ENCODE peak calls at places on chromosomes 12 and 14, in six cellular contexts. One of them, this sample, is unnamed.

GRCh38 chr12:58847876-58848600 is 72.3 kb downstream of the LRIG3 start:
- DNase-seq in HepG2: no peak
- DNase-seq in K562: no peak
- DNase-seq in SK-N-SH: no peak
- DNase-seq in GM12878: no peak
- DNase-seq in H1: no peak
- DNase-seq in this sample: no peak

GRCh38 chr12:121214171-121214777 is 4.3 kb downstream of the P2RX4 start:
- DNase-seq in HepG2: no peak
- DNase-seq in K562: peak; percentile 1
- DNase-seq in SK-N-SH: no peak
- DNase-seq in GM12878: no peak
- DNase-seq in H1: no peak
- DNase-seq in this sample: peak; percentile 28

GRCh38 chr12:89636054-89636775 is 72.4 kb downstream of the ATP2B1 start:
- DNase-seq in HepG2: no peak
- DNase-seq in K562: no peak
- DNase-seq in SK-N-SH: no peak
- DNase-seq in GM12878: no peak
- DNase-seq in H1: no peak
- DNase-seq in this sample: no peak

GRCh38 chr14:104230946-104231345 is 92.6 kb downstream of the KIF26A start:
- DNase-seq in HepG2: no peak
- DNase-seq in K562: no peak
- DNase-seq in SK-N-SH: no peak
- DNase-seq in GM12878: no peak
- DNase-seq in H1: no peak
- DNase-seq in this sample: no peak

GRCh38 chr12:113207621-113208040 is 13.6 kb upstream of the TPCN1 start:
- DNase-seq in HepG2: no peak
- DNase-seq in K562: no peak
- DNase-seq in SK-N-SH: no peak
- DNase-seq in GM12878: no peak
- DNase-seq in H1: no peak
- DNase-seq in this sample: peak; percentile 63

GRCh38 chr12:21541773-21542172 is 15.7 kb downstream of the SPX start:
- DNase-seq in HepG2: no peak
- DNase-seq in K562: no peak
- DNase-seq in SK-N-SH: no peak
- DNase-seq in GM12878: no peak
- DNase-seq in H1: no peak
- DNase-seq in this sample: no peak

GRCh38 chr14:53180272-53181221 is 27.4 kb upstream of the DDHD1 start:
- DNase-seq in HepG2: peak; percentile 15
- DNase-seq in K562: peak; percentile 7
- DNase-seq in SK-N-SH: no peak
- DNase-seq in GM12878: peak; percentile 78
- DNase-seq in H1: peak; percentile 67
- DNase-seq in this sample: no peak

GRCh38 chr12:9735601-9736000 is 2.7 kb upstream of the CLECL1 start:
- DNase-seq in HepG2: no peak
- DNase-seq in K562: no peak
- DNase-seq in SK-N-SH: no peak
- DNase-seq in GM12878: no peak
- DNase-seq in H1: no peak
- DNase-seq in this sample: no peak

GRCh38 chr14:78022059-78022458 is 148.1 kb upstream of the NRXN3 start:
- DNase-seq in HepG2: peak; percentile 54
- DNase-seq in K562: peak; percentile 66
- DNase-seq in SK-N-SH: peak; percentile 67
- DNase-seq in GM12878: peak; percentile 25
- DNase-seq in H1: peak; percentile 95
- DNase-seq in this sample: peak; percentile 43

GRCh38 chr14:22796087-22796707 is 19.0 kb downstream of the SLC7A7 start:
- DNase-seq in HepG2: peak; percentile 60
- DNase-seq in K562: peak; percentile 42
- DNase-seq in SK-N-SH: no peak
- DNase-seq in GM12878: peak; percentile 78
- DNase-seq in H1: no peak
- DNase-seq in this sample: no peak

GRCh38 chr14:104700747-104701215 is 11.4 kb downstream of the INF2 start:
- DNase-seq in HepG2: no peak
- DNase-seq in K562: peak; percentile 60
- DNase-seq in SK-N-SH: no peak
- DNase-seq in GM12878: no peak
- DNase-seq in H1: no peak
- DNase-seq in this sample: no peak

GRCh38 chr14:90336985-90337384 is 5.2 kb upstream of the NRDE2 start:
- DNase-seq in HepG2: no peak
- DNase-seq in K562: no peak
- DNase-seq in SK-N-SH: no peak
- DNase-seq in GM12878: no peak
- DNase-seq in H1: no peak
- DNase-seq in this sample: no peak

DNA sequence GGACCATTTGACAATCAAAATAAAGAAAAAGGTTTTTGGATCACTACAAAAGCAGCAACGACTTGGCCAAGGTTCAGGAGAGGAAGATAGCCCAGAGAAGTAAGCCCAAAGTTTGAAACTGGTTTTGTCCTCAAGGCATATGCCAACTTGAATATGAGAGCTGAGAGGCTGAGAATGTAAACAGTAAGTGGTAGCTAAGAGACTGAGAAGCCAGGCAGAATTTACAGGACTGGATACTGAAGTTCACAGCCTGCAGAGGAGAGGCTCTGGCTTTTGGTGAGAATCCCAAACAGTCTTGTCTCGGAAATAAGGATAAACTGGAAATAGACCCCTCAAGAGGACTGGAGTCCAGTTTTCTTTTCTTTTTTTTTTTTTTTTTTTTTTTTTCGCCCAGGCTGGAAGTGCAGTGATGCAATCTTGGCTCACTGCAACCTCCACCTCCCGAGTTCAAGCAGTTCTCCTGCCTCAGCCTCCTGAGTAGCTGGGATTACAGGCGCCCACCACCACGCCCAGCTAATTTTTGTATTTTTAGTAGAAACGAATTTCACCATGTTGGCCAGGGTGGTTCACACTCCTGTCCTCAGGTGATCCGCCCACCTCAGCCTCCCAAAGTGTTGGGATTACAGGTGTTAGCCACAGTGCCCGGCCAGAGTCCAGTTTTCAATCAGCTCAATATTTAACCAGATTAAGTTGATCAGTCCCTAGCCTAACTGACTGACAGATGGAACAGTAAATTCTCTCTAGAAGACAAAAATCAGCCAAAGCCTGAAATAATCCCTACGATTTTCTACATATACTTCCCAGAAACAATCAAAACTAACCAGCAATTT is 82.6 kb upstream of the COCH start:
- DNase-seq in HepG2: no peak
- DNase-seq in K562: no peak
- DNase-seq in SK-N-SH: no peak
- DNase-seq in GM12878: no peak
- DNase-seq in H1: no peak
- DNase-seq in this sample: no peak
- H3K27me3 ChIP-seq in HepG2: no peaks in the 10 kb centered on the region
- H3K27me3 ChIP-seq in K562: no peaks in the 10 kb centered on the region
- H3K27me3 ChIP-seq in SK-N-SH: no peaks in the 10 kb centered on the region
- H3K27me3 ChIP-seq in GM12878: no peaks in the 10 kb centered on the region
- H3K27me3 ChIP-seq in H1: peaks cover under 1% of the 10 kb centered on the region
- H3K27me3 ChIP-seq in this sample: no peaks in the 10 kb centered on the region

GRCh38 chr12:110809149-110809548 is 37.6 kb upstream of the CCDC63 start:
- DNase-seq in HepG2: no peak
- DNase-seq in K562: no peak
- DNase-seq in SK-N-SH: no peak
- DNase-seq in GM12878: no peak
- DNase-seq in H1: no peak
- DNase-seq in this sample: no peak
- TF ChIP-seq GABPA in HepG2: no peak
- TF ChIP-seq GABPA in K562: no peak
- TF ChIP-seq GABPA in SK-N-SH: no peak
- TF ChIP-seq GABPA in GM12878: no peak
- TF ChIP-seq GABPA in H1: no peak
- TF ChIP-seq GABPA in this sample: no peak

GRCh38 chr12:53959314-53959713 is 4.6 kb downstream of the HOXC12 start:
- DNase-seq in HepG2: no peak
- DNase-seq in K562: no peak
- DNase-seq in SK-N-SH: no peak
- DNase-seq in GM12878: no peak
- DNase-seq in H1: no peak
- DNase-seq in this sample: no peak
- H3K27me3 ChIP-seq in HepG2: peaks cover 22% of the 10 kb centered on the region
- H3K27me3 ChIP-seq in K562: peaks cover 53% of the 10 kb centered on the region
- H3K27me3 ChIP-seq in SK-N-SH: peaks cover 98% of the 10 kb centered on the region
- H3K27me3 ChIP-seq in GM12878: peaks cover 67% of the 10 kb centered on the region
- H3K27me3 ChIP-seq in H1: peaks cover 99% of the 10 kb centered on the region
- H3K27me3 ChIP-seq in this sample: peaks cover 95% of the 10 kb centered on the region

DNA sequence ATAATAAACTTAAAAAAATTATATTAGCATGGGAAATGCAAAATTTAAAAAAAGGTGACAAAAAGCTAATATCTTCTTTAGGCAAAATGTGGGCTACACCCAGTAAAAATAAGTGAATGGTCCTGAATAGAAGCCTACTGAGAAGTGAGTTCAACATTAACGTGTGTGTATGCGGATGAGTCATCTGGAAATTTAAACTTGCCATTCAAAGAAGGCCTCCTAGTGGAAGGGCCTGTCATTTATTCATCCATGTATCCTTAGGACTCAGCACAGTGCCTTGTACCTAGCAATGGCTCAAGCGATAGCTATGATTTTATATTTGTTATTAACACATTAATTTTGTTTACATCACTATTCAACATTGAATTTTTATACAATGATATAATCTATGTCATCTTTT is 226.2 kb downstream of the NUBPL start:
- DNase-seq in HepG2: peak; percentile 72
- DNase-seq in K562: peak; percentile 5
- DNase-seq in SK-N-SH: no peak
- DNase-seq in GM12878: no peak
- DNase-seq in H1: no peak
- DNase-seq in this sample: no peak
- TF ChIP-seq GABPA in HepG2: no peak
- TF ChIP-seq GABPA in K562: no peak
- TF ChIP-seq GABPA in SK-N-SH: no peak
- TF ChIP-seq GABPA in GM12878: no peak
- TF ChIP-seq GABPA in H1: no peak
- TF ChIP-seq GABPA in this sample: no peak

GRCh38 chr12:2495452-2496112 is 299.2 kb upstream of the FKBP4 start:
- DNase-seq in HepG2: no peak
- DNase-seq in K562: no peak
- DNase-seq in SK-N-SH: no peak
- DNase-seq in GM12878: no peak
- DNase-seq in H1: no peak
- DNase-seq in this sample: no peak
- H3K27me3 ChIP-seq in HepG2: peaks cover 12% of the 10 kb centered on the region
- H3K27me3 ChIP-seq in K562: peaks cover 2% of the 10 kb centered on the region
- H3K27me3 ChIP-seq in SK-N-SH: no peaks in the 10 kb centered on the region
- H3K27me3 ChIP-seq in GM12878: peaks cover 4% of the 10 kb centered on the region
- H3K27me3 ChIP-seq in H1: no peaks in the 10 kb centered on the region
- H3K27me3 ChIP-seq in this sample: no peaks in the 10 kb centered on the region

DNA sequence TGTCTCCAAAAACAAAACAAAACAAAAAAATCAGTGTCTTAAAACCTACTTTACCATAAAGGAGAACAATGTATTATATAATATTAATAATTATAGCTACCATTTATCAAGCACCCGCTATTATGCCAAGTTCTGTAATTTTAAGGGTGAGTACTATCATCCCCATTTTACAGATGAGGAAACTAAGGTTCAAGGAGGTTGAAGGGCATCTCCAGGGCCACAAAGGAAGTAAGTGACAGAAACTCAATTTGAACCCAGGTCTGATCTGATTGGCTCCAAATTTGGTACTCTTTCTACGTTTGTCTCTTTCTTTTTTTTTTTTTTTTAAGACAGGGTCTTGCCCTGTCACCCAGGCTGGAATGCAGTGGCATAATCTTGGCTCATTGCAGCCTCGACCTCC is 115.4 kb downstream of the BCAT1 start:
- DNase-seq in HepG2: no peak
- DNase-seq in K562: no peak
- DNase-seq in SK-N-SH: no peak
- DNase-seq in GM12878: no peak
- DNase-seq in H1: no peak
- DNase-seq in this sample: no peak
- TF ChIP-seq GABPA in HepG2: no peak
- TF ChIP-seq GABPA in K562: no peak
- TF ChIP-seq GABPA in SK-N-SH: no peak
- TF ChIP-seq GABPA in GM12878: no peak
- TF ChIP-seq GABPA in H1: no peak
- TF ChIP-seq GABPA in this sample: no peak

DNA sequence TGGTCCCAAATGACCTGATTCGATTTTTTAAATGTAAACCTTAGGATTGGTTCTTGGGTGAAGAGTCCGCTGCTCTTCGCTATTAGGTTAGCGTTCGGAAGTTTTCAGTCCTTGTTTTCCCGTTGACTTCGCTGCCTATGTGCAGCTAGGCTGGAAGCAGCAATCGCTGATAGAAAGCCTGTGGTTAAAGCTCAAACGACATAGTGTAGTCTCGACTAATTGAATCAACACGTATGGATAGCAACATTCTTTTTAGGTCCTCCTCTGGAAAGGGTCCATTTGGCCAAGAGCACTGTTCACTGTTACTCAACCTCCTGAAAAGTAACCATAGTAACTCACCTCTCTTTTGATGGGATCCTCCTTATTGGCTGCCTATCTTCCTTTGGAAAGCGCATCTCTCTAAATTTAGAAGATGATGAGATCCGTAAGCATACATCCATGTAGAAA is 355.5 kb downstream of the SNAPC1 start:
- DNase-seq in HepG2: no peak
- DNase-seq in K562: no peak
- DNase-seq in SK-N-SH: no peak
- DNase-seq in GM12878: no peak
- DNase-seq in H1: no peak
- DNase-seq in this sample: no peak
- H3K27me3 ChIP-seq in HepG2: peaks cover 5% of the 10 kb centered on the region
- H3K27me3 ChIP-seq in K562: no peaks in the 10 kb centered on the region
- H3K27me3 ChIP-seq in SK-N-SH: peaks cover 33% of the 10 kb centered on the region
- H3K27me3 ChIP-seq in GM12878: peaks cover 9% of the 10 kb centered on the region
- H3K27me3 ChIP-seq in H1: peaks cover 1% of the 10 kb centered on the region
- H3K27me3 ChIP-seq in this sample: no peaks in the 10 kb centered on the region

This sample was measured in HL-60.